ENCODE peak calls at places on chromosomes 13 and 19, in nine cellular contexts. One of them, this sample, is unnamed.

GRCh38 chr13:73092831-73093230 is 34.0 kb downstream of the KLF5 start:
- DNase-seq in HFFc6: no peak
- DNase-seq in DND-41: peak
- DNase-seq in activated CD8-positive, alpha-beta T cell treated with anti-CD3 and anti-CD28 coated beads for 36 hours: no peak
- DNase-seq in fibroblast of lung: peak
- DNase-seq in thyroid gland: no peak
- DNase-seq in GM06990: no peak
- DNase-seq in pancreas: no peak
- DNase-seq in cardiac muscle cell: no peak
- DNase-seq in this sample: no peak

GRCh38 chr13:48595330-48596127 is 58.2 kb upstream of the CYSLTR2 start:
- DNase-seq in HFFc6: peak
- DNase-seq in DND-41: peak
- DNase-seq in activated CD8-positive, alpha-beta T cell treated with anti-CD3 and anti-CD28 coated beads for 36 hours: peak
- DNase-seq in fibroblast of lung: peak
- DNase-seq in thyroid gland: peak
- DNase-seq in GM06990: no peak
- DNase-seq in pancreas: peak
- DNase-seq in cardiac muscle cell: peak
- DNase-seq in this sample: peak

GRCh38 chr19:27776020-27776419 is 1436.9 kb downstream of the UQCRFS1 start:
- DNase-seq in HFFc6: peak
- DNase-seq in DND-41: peak
- DNase-seq in activated CD8-positive, alpha-beta T cell treated with anti-CD3 and anti-CD28 coated beads for 36 hours: peak
- DNase-seq in fibroblast of lung: peak
- DNase-seq in thyroid gland: no peak
- DNase-seq in GM06990: no peak
- DNase-seq in pancreas: no peak
- DNase-seq in cardiac muscle cell: peak
- DNase-seq in this sample: no peak

GRCh38 chr19:40217027-40217810 is 965 bp downstream of the TTC9B start:
- DNase-seq in HFFc6: no peak
- DNase-seq in DND-41: no peak
- DNase-seq in activated CD8-positive, alpha-beta T cell treated with anti-CD3 and anti-CD28 coated beads for 36 hours: peak
- DNase-seq in fibroblast of lung: no peak
- DNase-seq in thyroid gland: peak
- DNase-seq in GM06990: no peak
- DNase-seq in pancreas: peak
- DNase-seq in cardiac muscle cell: no peak
- DNase-seq in this sample: no peak

GRCh38 chr19:3813473-3814392 is 27.6 kb upstream of the MATK start:
- DNase-seq in HFFc6: no peak
- DNase-seq in DND-41: no peak
- DNase-seq in activated CD8-positive, alpha-beta T cell treated with anti-CD3 and anti-CD28 coated beads for 36 hours: peak
- DNase-seq in fibroblast of lung: no peak
- DNase-seq in thyroid gland: no peak
- DNase-seq in GM06990: no peak
- DNase-seq in pancreas: no peak
- DNase-seq in cardiac muscle cell: no peak
- DNase-seq in this sample: no peak

GRCh38 chr13:36432106-36432544 is at the start of gene CCNA1:
- DNase-seq in HFFc6: no peak
- DNase-seq in DND-41: no peak
- DNase-seq in activated CD8-positive, alpha-beta T cell treated with anti-CD3 and anti-CD28 coated beads for 36 hours: peak
- DNase-seq in fibroblast of lung: no peak
- DNase-seq in thyroid gland: peak
- DNase-seq in GM06990: peak
- DNase-seq in pancreas: no peak
- DNase-seq in cardiac muscle cell: peak
- DNase-seq in this sample: peak

GRCh38 chr19:19652482-19653295 is 9.2 kb upstream of the GMIP start:
- DNase-seq in HFFc6: no peak
- DNase-seq in DND-41: no peak
- DNase-seq in activated CD8-positive, alpha-beta T cell treated with anti-CD3 and anti-CD28 coated beads for 36 hours: no peak
- DNase-seq in fibroblast of lung: no peak
- DNase-seq in thyroid gland: no peak
- DNase-seq in GM06990: no peak
- DNase-seq in pancreas: no peak
- DNase-seq in cardiac muscle cell: peak
- DNase-seq in this sample: no peak

GRCh38 chr13:21639604-21640003 is 31.3 kb upstream of the FGF9 start:
- DNase-seq in HFFc6: no peak
- DNase-seq in DND-41: no peak
- DNase-seq in activated CD8-positive, alpha-beta T cell treated with anti-CD3 and anti-CD28 coated beads for 36 hours: no peak
- DNase-seq in fibroblast of lung: no peak
- DNase-seq in thyroid gland: no peak
- DNase-seq in GM06990: no peak
- DNase-seq in pancreas: no peak
- DNase-seq in cardiac muscle cell: no peak
- DNase-seq in this sample: no peak

DNA sequence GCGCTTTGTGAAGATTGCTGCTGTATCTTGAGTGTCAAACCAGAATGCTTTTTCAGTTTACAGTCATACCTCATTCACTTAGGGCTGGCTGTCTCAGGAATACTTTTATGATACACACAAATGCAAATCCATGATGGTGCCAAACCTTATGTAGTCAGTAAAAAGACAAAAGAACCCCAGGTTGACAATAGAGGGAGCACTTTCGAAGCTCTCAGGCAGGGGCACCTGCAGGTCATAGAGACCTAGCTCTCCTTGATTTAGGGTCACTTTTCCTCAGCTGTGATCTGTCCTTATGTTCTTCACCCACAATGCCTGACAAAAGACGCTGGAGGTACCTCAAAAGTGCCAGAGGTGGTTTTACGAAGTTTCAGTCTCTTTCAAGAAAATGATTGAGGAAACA is 172.2 kb downstream of the DNAJC15 start:
- DNase-seq in HFFc6: no peak
- DNase-seq in DND-41: no peak
- DNase-seq in activated CD8-positive, alpha-beta T cell treated with anti-CD3 and anti-CD28 coated beads for 36 hours: no peak
- DNase-seq in fibroblast of lung: no peak
- DNase-seq in thyroid gland: no peak
- DNase-seq in GM06990: no peak
- DNase-seq in pancreas: no peak
- DNase-seq in cardiac muscle cell: no peak
- DNase-seq in this sample: no peak
- TF ChIP-seq CTCF in HFFc6: peak
- TF ChIP-seq CTCF in DND-41: no peak
- TF ChIP-seq CTCF in activated CD8-positive, alpha-beta T cell treated with anti-CD3 and anti-CD28 coated beads for 36 hours: peak
- TF ChIP-seq CTCF in fibroblast of lung: no peak
- TF ChIP-seq CTCF in thyroid gland: no peak
- TF ChIP-seq CTCF in GM06990: peak
- TF ChIP-seq CTCF in pancreas: no peak
- TF ChIP-seq CTCF in cardiac muscle cell: peak
- TF ChIP-seq CTCF in this sample: no peak

GRCh38 chr19:43720936-43721335 is 5.1 kb downstream of the IRGC start:
- DNase-seq in HFFc6: no peak
- DNase-seq in DND-41: no peak
- DNase-seq in activated CD8-positive, alpha-beta T cell treated with anti-CD3 and anti-CD28 coated beads for 36 hours: no peak
- DNase-seq in fibroblast of lung: no peak
- DNase-seq in thyroid gland: no peak
- DNase-seq in GM06990: no peak
- DNase-seq in pancreas: no peak
- DNase-seq in cardiac muscle cell: no peak
- DNase-seq in this sample: no peak

GRCh38 chr19:43721469-43722048 is 5.7 kb downstream of the IRGC start:
- DNase-seq in HFFc6: no peak
- DNase-seq in DND-41: no peak
- DNase-seq in activated CD8-positive, alpha-beta T cell treated with anti-CD3 and anti-CD28 coated beads for 36 hours: no peak
- DNase-seq in fibroblast of lung: no peak
- DNase-seq in thyroid gland: no peak
- DNase-seq in GM06990: no peak
- DNase-seq in pancreas: no peak
- DNase-seq in cardiac muscle cell: no peak
- DNase-seq in this sample: no peak

GRCh38 chr19:43724896-43725295 is 9.0 kb downstream of the IRGC start:
- DNase-seq in HFFc6: no peak
- DNase-seq in DND-41: no peak
- DNase-seq in activated CD8-positive, alpha-beta T cell treated with anti-CD3 and anti-CD28 coated beads for 36 hours: no peak
- DNase-seq in fibroblast of lung: no peak
- DNase-seq in thyroid gland: no peak
- DNase-seq in GM06990: no peak
- DNase-seq in pancreas: no peak
- DNase-seq in cardiac muscle cell: no peak
- DNase-seq in this sample: no peak

GRCh38 chr19:43725468-43725867 is 9.6 kb downstream of the IRGC start:
- DNase-seq in HFFc6: no peak
- DNase-seq in DND-41: no peak
- DNase-seq in activated CD8-positive, alpha-beta T cell treated with anti-CD3 and anti-CD28 coated beads for 36 hours: no peak
- DNase-seq in fibroblast of lung: no peak
- DNase-seq in thyroid gland: no peak
- DNase-seq in GM06990: no peak
- DNase-seq in pancreas: no peak
- DNase-seq in cardiac muscle cell: peak
- DNase-seq in this sample: peak

GRCh38 chr19:43723588-43723987 is 7.7 kb downstream of the IRGC start:
- DNase-seq in HFFc6: no peak
- DNase-seq in DND-41: no peak
- DNase-seq in activated CD8-positive, alpha-beta T cell treated with anti-CD3 and anti-CD28 coated beads for 36 hours: no peak
- DNase-seq in fibroblast of lung: peak
- DNase-seq in thyroid gland: no peak
- DNase-seq in GM06990: no peak
- DNase-seq in pancreas: no peak
- DNase-seq in cardiac muscle cell: no peak
- DNase-seq in this sample: no peak
- TF ChIP-seq CTCF in HFFc6: peak
- TF ChIP-seq CTCF in DND-41: peak
- TF ChIP-seq CTCF in activated CD8-positive, alpha-beta T cell treated with anti-CD3 and anti-CD28 coated beads for 36 hours: no peak
- TF ChIP-seq CTCF in fibroblast of lung: peak
- TF ChIP-seq CTCF in thyroid gland: no peak
- TF ChIP-seq CTCF in GM06990: peak
- TF ChIP-seq CTCF in pancreas: no peak
- TF ChIP-seq CTCF in cardiac muscle cell: peak
- TF ChIP-seq CTCF in this sample: no peak

GRCh38 chr19:16659464-16659831 is 496 bp downstream of the SMIM7 start:
- DNase-seq in HFFc6: no peak
- DNase-seq in DND-41: no peak
- DNase-seq in activated CD8-positive, alpha-beta T cell treated with anti-CD3 and anti-CD28 coated beads for 36 hours: no peak
- DNase-seq in fibroblast of lung: no peak
- DNase-seq in thyroid gland: no peak
- DNase-seq in GM06990: no peak
- DNase-seq in pancreas: no peak
- DNase-seq in cardiac muscle cell: no peak
- DNase-seq in this sample: no peak

GRCh38 chr19:16657384-16657783 is 2.6 kb downstream of the SMIM7 start:
- DNase-seq in HFFc6: no peak
- DNase-seq in DND-41: no peak
- DNase-seq in activated CD8-positive, alpha-beta T cell treated with anti-CD3 and anti-CD28 coated beads for 36 hours: no peak
- DNase-seq in fibroblast of lung: no peak
- DNase-seq in thyroid gland: no peak
- DNase-seq in GM06990: no peak
- DNase-seq in pancreas: no peak
- DNase-seq in cardiac muscle cell: no peak
- DNase-seq in this sample: no peak

GRCh38 chr19:16661480-16662034 is 618 bp downstream of the TMEM38A start:
- DNase-seq in HFFc6: no peak
- DNase-seq in DND-41: no peak
- DNase-seq in activated CD8-positive, alpha-beta T cell treated with anti-CD3 and anti-CD28 coated beads for 36 hours: peak
- DNase-seq in fibroblast of lung: no peak
- DNase-seq in thyroid gland: peak
- DNase-seq in GM06990: peak
- DNase-seq in pancreas: peak
- DNase-seq in cardiac muscle cell: no peak
- DNase-seq in this sample: peak

GRCh38 chr19:16660763-16661479 is at the start of gene TMEM38A:
- DNase-seq in HFFc6: no peak
- DNase-seq in DND-41: no peak
- DNase-seq in activated CD8-positive, alpha-beta T cell treated with anti-CD3 and anti-CD28 coated beads for 36 hours: peak
- DNase-seq in fibroblast of lung: no peak
- DNase-seq in thyroid gland: peak
- DNase-seq in GM06990: peak
- DNase-seq in pancreas: peak
- DNase-seq in cardiac muscle cell: peak
- DNase-seq in this sample: peak

DNA sequence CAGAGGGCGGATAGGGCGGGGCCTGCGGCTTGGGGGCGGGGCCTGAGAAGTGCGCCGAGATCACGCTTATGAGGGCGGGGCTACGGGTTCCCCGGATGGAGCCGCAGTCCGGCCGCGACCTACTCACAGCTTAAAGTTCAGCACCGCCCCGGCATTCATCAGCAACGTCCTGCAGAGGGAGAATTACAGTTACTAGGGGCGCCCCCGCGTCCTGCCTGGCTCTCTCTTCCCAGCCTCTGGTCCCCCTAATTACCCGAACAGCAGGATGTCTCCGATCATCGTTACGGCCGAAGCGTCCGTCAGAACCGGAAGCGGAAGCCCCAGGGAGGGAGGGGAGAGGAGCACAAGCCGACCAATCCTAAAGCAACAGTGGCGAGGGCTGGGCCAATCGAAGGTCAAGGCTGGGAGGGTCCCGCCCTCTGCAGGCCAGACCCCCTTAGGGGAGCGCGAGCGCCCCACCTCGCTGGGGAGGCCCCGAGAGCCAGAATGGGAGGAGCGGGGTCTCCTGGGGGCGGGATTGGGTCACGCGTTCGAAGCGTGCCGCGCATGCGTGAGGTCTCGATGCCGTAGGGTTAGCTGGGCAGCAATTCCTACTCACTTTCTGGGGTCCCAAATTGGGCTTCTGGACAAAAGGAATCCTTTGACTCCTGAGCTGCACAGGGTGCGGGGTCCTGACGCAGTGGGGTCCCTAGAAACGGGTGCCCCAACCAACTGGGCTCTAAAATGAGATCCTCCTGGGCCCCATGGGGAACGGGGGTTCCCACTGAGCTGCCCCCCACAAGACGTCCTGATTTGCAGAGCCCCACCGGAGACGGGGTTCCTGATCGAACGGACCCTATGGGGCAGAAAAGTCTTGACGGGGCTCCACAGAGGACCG is at the start of gene SMIM7:
- DNase-seq in HFFc6: peak
- DNase-seq in DND-41: peak
- DNase-seq in activated CD8-positive, alpha-beta T cell treated with anti-CD3 and anti-CD28 coated beads for 36 hours: peak
- DNase-seq in fibroblast of lung: peak
- DNase-seq in thyroid gland: peak
- DNase-seq in GM06990: peak
- DNase-seq in pancreas: peak
- DNase-seq in cardiac muscle cell: peak
- DNase-seq in this sample: peak
- TF ChIP-seq CTCF in HFFc6: peak
- TF ChIP-seq CTCF in DND-41: peak
- TF ChIP-seq CTCF in activated CD8-positive, alpha-beta T cell treated with anti-CD3 and anti-CD28 coated beads for 36 hours: no peak
- TF ChIP-seq CTCF in fibroblast of lung: no peak
- TF ChIP-seq CTCF in thyroid gland: no peak
- TF ChIP-seq CTCF in GM06990: peak
- TF ChIP-seq CTCF in pancreas: no peak
- TF ChIP-seq CTCF in cardiac muscle cell: peak
- TF ChIP-seq CTCF in this sample: peak

DNA sequence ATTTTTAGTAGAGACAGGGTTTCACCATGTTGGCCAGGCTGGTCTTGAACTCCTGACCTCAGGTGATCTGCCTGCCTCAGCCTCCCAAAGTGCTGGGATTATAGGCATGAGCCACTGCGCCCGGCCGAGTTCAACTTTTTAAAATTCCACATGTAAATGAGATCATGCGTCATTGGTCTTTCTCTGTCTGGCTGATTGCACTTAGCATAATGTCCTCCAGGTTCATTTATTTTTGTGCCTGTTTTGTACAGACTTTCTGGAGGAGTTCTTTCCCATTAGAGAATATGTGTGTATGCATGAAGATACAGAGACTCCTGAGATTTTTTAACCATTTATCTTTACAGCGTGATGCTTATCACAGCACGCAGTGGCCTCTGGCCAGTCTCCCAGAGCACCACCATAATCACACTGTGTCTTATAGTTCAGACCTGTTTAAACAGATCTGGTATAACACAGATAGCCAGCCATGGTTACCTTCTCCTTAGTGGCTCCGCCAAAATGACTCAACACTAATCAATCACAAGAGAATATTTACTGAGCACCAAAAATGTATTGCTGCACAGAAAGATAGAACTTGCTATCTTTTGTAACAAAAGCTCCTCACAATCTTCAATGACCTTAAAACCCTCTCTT is 11.4 kb upstream of the STARD13 start:
- DNase-seq in HFFc6: no peak
- DNase-seq in DND-41: no peak
- DNase-seq in activated CD8-positive, alpha-beta T cell treated with anti-CD3 and anti-CD28 coated beads for 36 hours: no peak
- DNase-seq in fibroblast of lung: no peak
- DNase-seq in thyroid gland: no peak
- DNase-seq in GM06990: no peak
- DNase-seq in pancreas: no peak
- DNase-seq in cardiac muscle cell: no peak
- DNase-seq in this sample: no peak
- TF ChIP-seq CTCF in HFFc6: no peak
- TF ChIP-seq CTCF in DND-41: no peak
- TF ChIP-seq CTCF in activated CD8-positive, alpha-beta T cell treated with anti-CD3 and anti-CD28 coated beads for 36 hours: no peak
- TF ChIP-seq CTCF in fibroblast of lung: no peak
- TF ChIP-seq CTCF in thyroid gland: no peak
- TF ChIP-seq CTCF in GM06990: no peak
- TF ChIP-seq CTCF in pancreas: no peak
- TF ChIP-seq CTCF in cardiac muscle cell: no peak
- TF ChIP-seq CTCF in this sample: no peak